ENCODE peak calls at places on chromosomes 2 and 18, in five cellular contexts. U, W, O, R and B are unnamed samples.

GRCh38 chr2:3340144-3340543 is 37.5 kb downstream of the EIPR1 start:
- DNase-seq in U (no peak), W (no peak), O (no peak), R (no peak), B (no peak)

GRCh38 chr2:189304360-189304759 is 124.8 kb upstream of the COL5A2 start:
- DNase-seq in U (no peak), W (no peak), O (no peak), R (peak), B (peak)

GRCh38 chr2:62221141-62221540 is 25.2 kb downstream of the B3GNT2 start:
- DNase-seq in U (no peak), W (no peak), O (no peak), R (no peak), B (no peak)

GRCh38 chr2:187051350-187051749 is 202.4 kb upstream of the ZSWIM2 start:
- DNase-seq in U (no peak), W (no peak), O (no peak), R (no peak), B (no peak)

GRCh38 chr2:171824086-171824485 is 70.0 kb downstream of the SLC25A12 start:
- DNase-seq in U (no peak), W (no peak), O (no peak), R (no peak), B (no peak)

GRCh38 chr2:47195149-47195548 is 40.0 kb upstream of the STPG4 start:
- DNase-seq in U (no peak), W (no peak), O (no peak), R (no peak), B (no peak)

GRCh38 chr2:208595386-208596275 is 189.0 kb downstream of the PTH2R start:
- DNase-seq in U (no peak), W (no peak), O (peak), R (no peak), B (no peak)

GRCh38 chr2:69604844-69605243 is 38.7 kb downstream of the AAK1 start:
- DNase-seq in U (no peak), W (no peak), O (no peak), R (no peak), B (no peak)

GRCh38 chr18:63834471-63835113 is 52.9 kb upstream of the SERPINB2 start:
- DNase-seq in U (no peak), W (no peak), O (no peak), R (no peak), B (no peak)

GRCh38 chr2:219042750-219043149 is 1.4 kb upstream of the CFAP65 start:
- DNase-seq in U (no peak), W (no peak), O (no peak), R (no peak), B (no peak)

GRCh38 chr2:113233593-113234550 is 44.8 kb downstream of the PAX8 start:
- DNase-seq in U (no peak), W (no peak), O (no peak), R (no peak), B (no peak)

GRCh38 chr18:48913201-48913600 is 37.6 kb downstream of the SMAD7 start:
- DNase-seq in U (no peak), W (no peak), O (no peak), R (peak), B (no peak)

GRCh38 chr2:235694721-235695601 is 201.1 kb downstream of the AGAP1 start:
- DNase-seq in U (peak), W (no peak), O (no peak), R (no peak), B (no peak)

GRCh38 chr18:33837191-33837590 is 259.2 kb downstream of the ASXL3 start:
- DNase-seq in U (no peak), W (no peak), O (no peak), R (no peak), B (no peak)

GRCh38 chr2:239805414-239805813 is 219.7 kb downstream of the NDUFA10 start:
- DNase-seq in U (peak), W (no peak), O (no peak), R (no peak), B (no peak)

GRCh38 chr2:115999039-115999438 is 1556.6 kb downstream of the DPP10 start:
- DNase-seq in U (no peak), W (no peak), O (no peak), R (no peak), B (no peak)

GRCh38 chr2:153404792-153405191 is 73.8 kb downstream of the RPRM start:
- DNase-seq in U (no peak), W (no peak), O (no peak), R (no peak), B (no peak)

GRCh38 chr2:98065804-98066203 is 21.2 kb upstream of the VWA3B start:
- DNase-seq in U (no peak), W (no peak), O (no peak), R (no peak), B (no peak)